ENCODE peak calls at places on chromosomes 16 and 17, in six cellular contexts. U is fibroblast of lung, I is HL-60, F is SIG-M5, R is kidney, W is GOT3. A is an unnamed sample.

GRCh38 chr16:87765776-87766484 is at the start of gene KLHDC4:
- DNase-seq in U (peak), W (peak), I (peak), R (peak), F (peak), A (peak)

GRCh38 chr16:57013268-57013667 is 23.9 kb downstream of the NLRC5 start:
- DNase-seq in F (no peak), U (no peak), R (no peak), W (no peak), I (no peak), A (no peak)

GRCh38 chr16:13439766-13440165 is 480.2 kb upstream of the ERCC4 start:
- DNase-seq in F (no peak), W (no peak), I (no peak), R (no peak), U (no peak), A (no peak)

GRCh38 chr17:4327638-4328037 is 38.8 kb downstream of the UBE2G1 start:
- DNase-seq in R (no peak), U (peak), F (no peak), W (no peak), I (no peak), A (no peak)

GRCh38 chr17:21460358-21460757 is 84.2 kb downstream of the KCNJ12 start:
- DNase-seq in W (no peak), F (no peak), R (no peak), I (no peak), U (peak), A (no peak)

GRCh38 chr17:81074440-81074839 is 39.5 kb downstream of the BAIAP2 start:
- DNase-seq in R (no peak), W (no peak), F (no peak), U (no peak), I (no peak), A (no peak)

GRCh38 chr17:37702605-37703004 is 42.3 kb downstream of the HNF1B start:
- DNase-seq in W (no peak), I (no peak), U (peak), R (no peak), F (no peak), A (no peak)

GRCh38 chr17:72432143-72432604 is 311.4 kb downstream of the SOX9 start:
- DNase-seq in U (peak), I (no peak), R (no peak), W (no peak), F (no peak), A (no peak)

GRCh38 chr16:60064026-60064425 is 1329.9 kb upstream of the GOT2 start:
- DNase-seq in W (no peak), I (no peak), R (no peak), F (no peak), U (no peak), A (no peak)

GRCh38 chr16:3696425-3697218 is 20.7 kb downstream of the TRAP1 start:
- DNase-seq in R (no peak), F (no peak), W (no peak), I (no peak), U (peak), A (no peak)

GRCh38 chr17:3773511-3773910 is 27.5 kb downstream of the ITGAE start:
- DNase-seq in U (peak), W (no peak), R (peak), F (no peak), I (no peak), A (no peak)

GRCh38 chr17:20063665-20064648 is 54.8 kb downstream of the SPECC1 start:
- DNase-seq in F (peak), I (peak), W (peak), R (peak), U (peak), A (no peak)

GRCh38 chr16:55820615-55821014 is 12.3 kb downstream of the CES1 start:
- DNase-seq in R (no peak), F (no peak), W (no peak), I (no peak), U (no peak), A (no peak)

GRCh38 chr17:876272-876671 is 94.1 kb downstream of the MRM3 start:
- DNase-seq in U (no peak), W (no peak), F (no peak), R (no peak), I (no peak), A (peak)

GRCh38 chr17:34750004-34750403 is 170.6 kb downstream of the TMEM132E start:
- DNase-seq in I (no peak), F (no peak), R (no peak), U (no peak), W (no peak), A (no peak)

GRCh38 chr16:19329932-19330331 is 44.4 kb downstream of the CLEC19A start:
- DNase-seq in I (no peak), W (no peak), U (no peak), F (no peak), R (no peak), A (no peak)

GRCh38 chr17:32771396-32771795 is 105.5 kb downstream of the MYO1D start:
- DNase-seq in I (no peak), U (no peak), R (no peak), F (no peak), W (no peak), A (no peak)

GRCh38 chr17:78458739-78459335 is 80.4 kb downstream of the PGS1 start:
- DNase-seq in W (no peak), R (no peak), U (no peak), I (no peak), F (no peak), A (no peak)